ENCODE peak calls at places on chromosomes 7 and 10, in eight cellular contexts. G is BJ, T is mucosa of descending colon, D is cardiac fibroblast, X is choroid plexus epithelial cell, Q is cardiac muscle cell, I is AG04450, K is nephron progenitor cell. Z is an unnamed sample.

GRCh38 chr7:3188946-3189345 is 112.1 kb upstream of the SDK1 start:
- DNase-seq in K (no peak), X (no peak), D (no peak), Q (no peak), G (no peak), T (no peak), I (no peak), Z (no peak)

GRCh38 chr7:29920491-29920890 is 69.1 kb downstream of the SCRN1 start:
- DNase-seq in Q (no peak), T (no peak), K (no peak), X (no peak), D (no peak), G (no peak), I (no peak), Z (no peak)

GRCh38 chr10:17586741-17587720 is 30.1 kb downstream of the HACD1 start:
- DNase-seq in G (no peak), Q (peak), X (peak), D (peak), K (no peak), I (no peak), T (no peak), Z (no peak)

GRCh38 chr7:139471740-139472353 is 11.6 kb downstream of the KLRG2 start:
- DNase-seq in T (no peak), X (peak), G (no peak), K (no peak), Q (no peak), I (no peak), D (peak), Z (no peak)

GRCh38 chr10:124955243-124955642 is 13.3 kb downstream of the ZRANB1 start:
- DNase-seq in G (no peak), D (no peak), I (no peak), X (no peak), K (no peak), Q (no peak), T (no peak), Z (no peak)

GRCh38 chr10:63166742-63167258 is 33.7 kb downstream of the NRBF2 start:
- DNase-seq in I (peak), K (peak), T (no peak), D (peak), X (peak), Q (peak), G (peak), Z (no peak)

GRCh38 chr7:4066206-4066605 is 615.9 kb upstream of the FOXK1 start:
- DNase-seq in X (no peak), G (no peak), D (no peak), Q (no peak), K (no peak), T (no peak), I (no peak), Z (no peak)

GRCh38 chr7:2200584-2200980 is 32.2 kb downstream of the MAD1L1 start:
- DNase-seq in I (no peak), D (no peak), X (no peak), K (no peak), T (no peak), Q (no peak), G (no peak), Z (no peak)

GRCh38 chr10:69890065-69890831 is 88.5 kb downstream of the COL13A1 start:
- DNase-seq in I (no peak), G (no peak), K (no peak), X (no peak), D (no peak), T (no peak), Q (no peak), Z (no peak)

GRCh38 chr10:133025558-133026090 is 62.1 kb upstream of the ADGRA1 start:
- DNase-seq in G (no peak), K (no peak), I (no peak), D (no peak), T (no peak), Q (no peak), X (no peak), Z (no peak)

GRCh38 chr10:18104223-18104872 is 35.9 kb upstream of the CACNB2 start:
- DNase-seq in X (peak), K (peak), I (no peak), Q (peak), G (no peak), T (peak), D (peak), Z (no peak)

GRCh38 chr7:155986497-155987160 is 174.4 kb upstream of the SHH start:
- DNase-seq in Q (no peak), I (no peak), T (no peak), X (no peak), D (no peak), G (no peak), K (no peak), Z (no peak)

GRCh38 chr10:102605712-102606111 is 38.6 kb upstream of the TRIM8 start:
- DNase-seq in D (no peak), G (no peak), Q (no peak), K (no peak), X (no peak), I (no peak), T (no peak), Z (no peak)

GRCh38 chr7:45145881-45146280 is 11.7 kb upstream of the RAMP3 start:
- DNase-seq in Q (no peak), I (no peak), X (no peak), D (no peak), K (no peak), G (no peak), T (no peak), Z (no peak)

GRCh38 chr7:31478744-31479143 is 35.1 kb upstream of the ITPRID1 start:
- DNase-seq in X (no peak), T (no peak), Q (no peak), G (no peak), K (no peak), D (no peak), I (no peak), Z (no peak)

GRCh38 chr7:30642789-30643188 is 39.5 kb downstream of the CRHR2 start:
- DNase-seq in X (no peak), G (no peak), I (no peak), Q (no peak), K (no peak), D (no peak), T (no peak), Z (no peak)

GRCh38 chr10:111360260-111360925 is 283.6 kb downstream of the ADRA2A start:
- DNase-seq in Q (peak), I (no peak), D (peak), G (peak), K (peak), T (peak), X (peak), Z (no peak)

GRCh38 chr7:64914557-64914956 is 11.5 kb downstream of the ZNF273 start:
- DNase-seq in I (no peak), G (no peak), X (no peak), Q (no peak), T (no peak), D (no peak), K (no peak), Z (no peak)

GRCh38 chr7:951881-952547 is 2.5 kb downstream of the ADAP1 start:
- DNase-seq in K (no peak), T (no peak), G (no peak), X (no peak), I (no peak), Q (no peak), D (no peak), Z (no peak)

GRCh38 chr7:19405546-19405945 is 260.3 kb upstream of the FERD3L start:
- DNase-seq in G (peak), T (no peak), K (no peak), D (peak), I (no peak), Q (no peak), X (peak), Z (no peak)

GRCh38 chr10:110426294-110427153 is 71.2 kb upstream of the DUSP5 start:
- DNase-seq in D (peak), K (no peak), Q (no peak), X (peak), I (peak), G (peak), T (no peak), Z (no peak)

GRCh38 chr10:110918633-110919348 is at the start of gene BBIP1:
- DNase-seq in X (peak), K (no peak), Q (no peak), D (peak), I (peak), G (peak), T (peak), Z (peak)

GRCh38 chr10:45470098-45471012 is 96.3 kb downstream of the ALOX5 start:
- DNase-seq in G (peak), K (no peak), Q (peak), D (peak), I (peak), X (peak), T (no peak), Z (peak)

GRCh38 chr10:95243318-95243617 is 47.5 kb downstream of the PDLIM1 start:
- DNase-seq in K (no peak), G (no peak), D (no peak), Q (no peak), I (no peak), T (no peak), X (no peak), Z (no peak)

GRCh38 chr7:97024209-97025129 is at the start of gene DLX5:
- DNase-seq in G (no peak), Q (no peak), K (peak), I (no peak), D (no peak), X (no peak), T (no peak), Z (no peak)

GRCh38 chr10:36455481-36456119 is 669.8 kb upstream of the ANKRD30A start:
- DNase-seq in D (no peak), T (no peak), I (no peak), X (no peak), K (no peak), Q (no peak), G (no peak), Z (no peak)

GRCh38 chr7:122092964-122093797 is 50.9 kb downstream of the AASS start:
- DNase-seq in I (peak), K (peak), T (peak), Q (peak), D (peak), X (peak), G (peak), Z (peak)

GRCh38 chr7:134435161-134435920 is 23.6 kb downstream of the AKR1B1 start:
- DNase-seq in X (peak), G (no peak), I (no peak), K (no peak), T (no peak), D (no peak), Q (no peak), Z (no peak)

GRCh38 chr10:30215131-30215530 is 133.9 kb downstream of the MTPAP start:
- DNase-seq in D (peak), I (no peak), Q (no peak), T (no peak), X (peak), K (no peak), G (no peak), Z (no peak)

GRCh38 chr7:131540491-131541162 is 15.8 kb downstream of the PODXL start:
- DNase-seq in K (no peak), X (peak), G (no peak), Q (no peak), I (no peak), T (no peak), D (peak), Z (no peak)
- TF ChIP-seq CTCF in K (no peak), X (peak), G (no peak), Q (peak), I (peak), T (no peak), D (peak), Z (no peak)

GRCh38 chr7:14698239-14698638 is 204.3 kb downstream of the DGKB start:
- DNase-seq in X (peak), Q (no peak), T (no peak), K (no peak), G (no peak), I (no peak), D (peak), Z (no peak)
- TF ChIP-seq CTCF in X (no peak), Q (peak), T (no peak), K (no peak), G (no peak), I (no peak), D (no peak), Z (no peak)

GRCh38 chr7:143373255-143373794 is 7.8 kb upstream of the ZYX start:
- DNase-seq in T (no peak), G (no peak), X (no peak), D (no peak), I (no peak), Q (no peak), K (no peak), Z (no peak)

GRCh38 chr7:143369678-143370651 is 7.5 kb upstream of the FAM131B start:
- DNase-seq in Q (no peak), T (peak), K (no peak), X (no peak), D (no peak), I (no peak), G (no peak), Z (no peak)

GRCh38 chr7:143374556-143374955 is 6.6 kb upstream of the ZYX start:
- DNase-seq in I (no peak), K (no peak), G (no peak), T (no peak), D (no peak), Q (no peak), X (no peak), Z (no peak)

GRCh38 chr7:143375298-143376034 is 5.7 kb upstream of the ZYX start:
- DNase-seq in Q (no peak), T (no peak), K (no peak), D (no peak), G (no peak), I (no peak), X (no peak), Z (no peak)

GRCh38 chr7:143372070-143372469 is 9.1 kb upstream of the ZYX start:
- DNase-seq in K (no peak), T (peak), G (no peak), D (peak), X (no peak), I (no peak), Q (no peak), Z (no peak)
- TF ChIP-seq CTCF in K (no peak), T (no peak), G (no peak), D (no peak), X (no peak), I (no peak), Q (no peak), Z (no peak)

DNA sequence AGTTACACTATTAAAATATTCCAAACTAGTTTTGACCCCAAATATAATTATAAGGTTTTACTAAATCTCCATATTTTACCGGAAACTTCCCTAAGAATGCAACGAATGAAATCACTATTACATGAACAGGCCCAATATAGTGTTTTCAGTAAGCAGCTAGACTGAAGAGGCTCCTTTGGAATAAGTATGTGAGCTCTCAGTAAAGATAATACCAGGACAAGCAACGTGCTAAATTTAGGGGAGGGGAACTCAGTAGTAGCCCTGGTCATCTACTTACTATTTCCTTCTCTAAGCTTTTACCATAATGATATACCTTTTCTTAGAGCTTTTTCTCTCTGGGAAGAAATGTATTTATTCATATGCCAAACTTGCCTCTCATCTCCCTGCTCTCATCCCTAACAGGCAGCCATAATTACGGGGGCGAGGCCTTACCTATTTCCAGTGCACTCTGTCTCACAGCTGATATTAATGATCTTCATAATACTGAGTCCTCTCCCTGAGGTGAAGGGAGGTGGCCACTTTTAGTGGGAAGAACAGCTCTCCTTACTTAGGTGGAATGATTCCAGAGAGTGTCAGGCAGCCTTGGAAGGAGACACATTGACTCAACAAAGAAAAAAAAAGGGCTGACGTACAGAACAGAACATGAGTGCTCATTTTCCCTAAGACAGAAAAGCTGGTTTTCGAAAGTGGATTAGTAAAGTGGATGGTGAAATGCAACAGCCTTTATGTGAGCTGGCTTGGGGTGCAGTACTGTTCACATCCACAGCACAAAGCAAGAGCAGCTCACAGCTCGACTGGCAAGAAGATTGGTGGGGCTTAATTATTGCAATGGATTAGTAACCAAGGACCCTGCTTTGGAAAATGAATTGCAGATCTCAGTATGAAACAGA is 165.4 kb downstream of the GLI3 start:
- DNase-seq in T (no peak), I (no peak), K (no peak), G (no peak), D (peak), Q (peak), X (peak), Z (no peak)
- TF ChIP-seq CTCF in T (no peak), I (peak), K (peak), G (no peak), D (peak), Q (peak), X (peak), Z (no peak)